ENCODE peak calls at places on chromosomes 5 and 9, in eight cellular contexts. E, U, Y, G, Z, J, N and O are unnamed samples.

GRCh38 chr9:114038724-114039313 is 39.3 kb downstream of the AMBP start:
- DNase-seq in G (no peak), J (no peak), U (no peak), E (no peak), Z (peak; percentile 16), Y (no peak), N (no peak), O (no peak)

GRCh38 chr5:143318833-143319232 is 84.7 kb downstream of the NR3C1 start:
- DNase-seq in G (no peak), J (no peak), E (no peak), N (peak; percentile 57), Z (no peak), U (no peak), Y (no peak), O (no peak)

GRCh38 chr9:129671065-129671464 is 5.6 kb downstream of the PRRX2 start:
- DNase-seq in J (no peak), Y (no peak), G (no peak), Z (no peak), E (no peak), U (no peak), N (peak; percentile 33), O (no peak)

GRCh38 chr5:177350776-177351391 is 584 bp downstream of the LMAN2 start:
- DNase-seq in G (no peak), E (no peak), J (no peak), U (no peak), Y (no peak), Z (no peak), N (peak; percentile 35), O (no peak)

GRCh38 chr5:62489471-62489870 is 76.9 kb downstream of the IPO11 start:
- DNase-seq in J (no peak), U (no peak), G (no peak), Y (no peak), E (peak; percentile 47), N (no peak), Z (no peak), O (no peak)

GRCh38 chr5:141488591-141489478 is at the start of gene PCDHGC5:
- DNase-seq in N (peak; percentile 88), G (no peak), Y (no peak), E (peak; percentile 47), U (peak; percentile 67), Z (no peak), J (peak; percentile 68), O (peak; percentile 29)

GRCh38 chr5:103891151-103891550 is 328.6 kb upstream of the NUDT12 start:
- DNase-seq in Y (no peak), G (no peak), N (no peak), J (peak; percentile 11), U (peak; percentile 0), Z (no peak), E (no peak), O (no peak)

GRCh38 chr9:97374811-97375210 is 37.1 kb upstream of the TDRD7 start:
- DNase-seq in E (no peak), U (no peak), N (no peak), Z (no peak), G (no peak), Y (no peak), J (no peak), O (no peak)

GRCh38 chr5:74546796-74547195 is 93.7 kb downstream of the ENC1 start:
- DNase-seq in N (peak; percentile 48), G (no peak), U (no peak), Y (no peak), J (no peak), Z (no peak), E (peak; percentile 43), O (no peak)

GRCh38 chr9:110543631-110544051 is 35.9 kb downstream of the SVEP1 start:
- DNase-seq in J (no peak), N (no peak), E (no peak), G (peak; percentile 32), Z (no peak), Y (peak; percentile 24), U (peak; percentile 48), O (peak; percentile 6)

GRCh38 chr9:89234636-89235035 is 56.0 kb upstream of the SHC3 start:
- DNase-seq in Z (no peak), Y (no peak), N (no peak), J (no peak), G (no peak), E (peak; percentile 32), U (no peak), O (peak; percentile 37)

GRCh38 chr5:135491552-135492318 is 39.6 kb upstream of the TIFAB start:
- DNase-seq in Y (peak; percentile 81), G (no peak), N (no peak), E (no peak), U (no peak), J (no peak), Z (no peak), O (peak; percentile 47)